ENCODE peak calls at places on chromosome 7, in five cellular contexts. F is fibroblast of the conjunctiva, T is GM12865, W is iPS DF 19.7, A is lung microvascular endothelial cell. O is an unnamed sample.

GRCh38 chr7:113698556-113699220 is 220.1 kb downstream of the PPP1R3A start:
- DNase-seq in F (peak; percentile 2), T (peak; percentile 30), W (no peak), A (peak; percentile 16), O (no peak)

GRCh38 chr7:106620681-106621080 is 40.3 kb downstream of the CCDC71L start:
- DNase-seq in F (no peak), T (no peak), W (no peak), A (no peak), O (no peak)

GRCh38 chr7:155369766-155370165 is 72.1 kb downstream of the INSIG1 start:
- DNase-seq in F (no peak), T (no peak), W (no peak), A (no peak), O (no peak)

GRCh38 chr7:17548014-17548653 is 249.7 kb downstream of the AHR start:
- DNase-seq in F (no peak), T (no peak), W (peak; percentile 17), A (no peak), O (no peak)

GRCh38 chr7:388023-388355 is 98.0 kb downstream of the FOXL3 start:
- DNase-seq in F (no peak), T (no peak), W (no peak), A (no peak), O (no peak)

GRCh38 chr7:78770422-78771410 is 682.8 kb downstream of the MAGI2 start:
- DNase-seq in F (peak; percentile 9), T (peak; percentile 21), W (peak; percentile 74), A (no peak), O (no peak)

GRCh38 chr7:21640150-21640549 is 97.3 kb downstream of the DNAH11 start:
- DNase-seq in F (no peak), T (no peak), W (no peak), A (no peak), O (peak; percentile 42)

GRCh38 chr7:97770845-97771244 is 39.0 kb downstream of the TAC1 start:
- DNase-seq in F (no peak), T (no peak), W (no peak), A (no peak), O (no peak)

GRCh38 chr7:88357295-88357694 is 50.6 kb upstream of the STEAP4 start:
- DNase-seq in F (peak; percentile 29), T (peak; percentile 11), W (no peak), A (no peak), O (no peak)

GRCh38 chr7:2325028-2325625 is 10.9 kb upstream of the SNX8 start:
- DNase-seq in F (no peak), T (no peak), W (no peak), A (no peak), O (no peak)

GRCh38 chr7:50339990-50340500 is 35.5 kb downstream of the IKZF1 start:
- DNase-seq in F (no peak), T (peak; percentile 50), W (no peak), A (no peak), O (no peak)

GRCh38 chr7:91243591-91244368 is 20.5 kb upstream of the FZD1 start:
- DNase-seq in F (no peak), T (no peak), W (no peak), A (no peak), O (no peak)

GRCh38 chr7:233456-234035 is 41.2 kb downstream of the FAM20C start:
- DNase-seq in F (no peak), T (no peak), W (no peak), A (no peak), O (no peak)

GRCh38 chr7:98223351-98223897 is 12.2 kb downstream of the BHLHA15 start:
- DNase-seq in F (no peak), T (no peak), W (no peak), A (no peak), O (no peak)

GRCh38 chr7:75702515-75702914 is 36.2 kb downstream of the HIP1 start:
- DNase-seq in F (no peak), T (no peak), W (no peak), A (no peak), O (no peak)

GRCh38 chr7:141003172-141004080 is 11.3 kb downstream of the MRPS33 start:
- DNase-seq in F (no peak), T (no peak), W (no peak), A (no peak), O (no peak)

GRCh38 chr7:75977741-75978140 is 16.7 kb downstream of the TMEM120A start:
- DNase-seq in F (peak; percentile 84), T (no peak), W (no peak), A (no peak), O (no peak)

GRCh38 chr7:85407401-85407800 is 220.5 kb upstream of the SEMA3D start:
- DNase-seq in F (no peak), T (no peak), W (no peak), A (no peak), O (no peak)

GRCh38 chr7:131225619-131226101 is 102.0 kb upstream of the MKLN1 start:
- DNase-seq in F (no peak), T (no peak), W (no peak), A (peak; percentile 55), O (no peak)

GRCh38 chr7:6380310-6381095 is 67.3 kb downstream of the DAGLB start:
- DNase-seq in F (no peak), T (no peak), W (no peak), A (no peak), O (no peak)

GRCh38 chr7:83366629-83367028 is 203.9 kb upstream of the PCLO start:
- DNase-seq in F (no peak), T (no peak), W (no peak), A (no peak), O (no peak)

GRCh38 chr7:28755255-28755654 is 202.9 kb downstream of the TRIL start:
- DNase-seq in F (peak; percentile 69), T (no peak), W (no peak), A (no peak), O (no peak)

GRCh38 chr7:82507365-82507975 is 63.9 kb upstream of the CACNA2D1 start:
- DNase-seq in F (no peak), T (no peak), W (no peak), A (no peak), O (no peak)

GRCh38 chr7:23072916-23073315 is 32.7 kb upstream of the KLHL7 start:
- DNase-seq in F (no peak), T (no peak), W (no peak), A (no peak), O (no peak)

GRCh38 chr7:146115665-146116451 is 743 bp upstream of the CNTNAP2 start:
- DNase-seq in F (peak; percentile 10), T (peak; percentile 4), W (peak; percentile 74), A (peak; percentile 38), O (no peak)